ENCODE peak calls at places on chromosomes 4 and X, in five cellular contexts. One of them, this sample, is unnamed.

GRCh38 chr4:129344058-129344457 is 248.1 kb downstream of the C4orf33 start:
- DNase-seq in MM.1S: peak; percentile 60
- DNase-seq in mammary epithelial cell: peak; percentile 40
- DNase-seq in thoracic aorta: no peak
- DNase-seq in cardiac muscle cell: peak; percentile 41
- DNase-seq in this sample: no peak

GRCh38 chrX:149570668-149571067 is 16.6 kb downstream of the MAGEA9B start:
- DNase-seq in MM.1S: no peak
- DNase-seq in mammary epithelial cell: peak; percentile 85
- DNase-seq in thoracic aorta: no peak
- DNase-seq in cardiac muscle cell: no peak
- DNase-seq in this sample: no peak

GRCh38 chr4:119149110-119149509 is 13.5 kb downstream of the MYOZ2 start:
- DNase-seq in MM.1S: no peak
- DNase-seq in mammary epithelial cell: peak; percentile 13
- DNase-seq in thoracic aorta: no peak
- DNase-seq in cardiac muscle cell: no peak
- DNase-seq in this sample: no peak

GRCh38 chrX:107447642-107448041 is 1.8 kb upstream of the FRMPD3 start:
- DNase-seq in MM.1S: no peak
- DNase-seq in mammary epithelial cell: no peak
- DNase-seq in thoracic aorta: no peak
- DNase-seq in cardiac muscle cell: no peak
- DNase-seq in this sample: no peak

GRCh38 chr4:61202100-61202637 is 2.0 kb downstream of the ADGRL3 start:
- DNase-seq in MM.1S: no peak
- DNase-seq in mammary epithelial cell: peak; percentile 43
- DNase-seq in thoracic aorta: no peak
- DNase-seq in cardiac muscle cell: peak; percentile 32
- DNase-seq in this sample: peak; percentile 68

GRCh38 chr4:24091632-24092240 is 201.9 kb upstream of the PPARGC1A start:
- DNase-seq in MM.1S: no peak
- DNase-seq in mammary epithelial cell: no peak
- DNase-seq in thoracic aorta: no peak
- DNase-seq in cardiac muscle cell: no peak
- DNase-seq in this sample: no peak

GRCh38 chr4:149896428-149896827 is 80.8 kb upstream of the IQCM start:
- DNase-seq in MM.1S: no peak
- DNase-seq in mammary epithelial cell: peak; percentile 18
- DNase-seq in thoracic aorta: no peak
- DNase-seq in cardiac muscle cell: peak; percentile 26
- DNase-seq in this sample: no peak

GRCh38 chr4:8817081-8817812 is 54.4 kb downstream of the HMX1 start:
- DNase-seq in MM.1S: no peak
- DNase-seq in mammary epithelial cell: no peak
- DNase-seq in thoracic aorta: no peak
- DNase-seq in cardiac muscle cell: no peak
- DNase-seq in this sample: no peak

GRCh38 chr4:139208404-139208945 is 31.5 kb upstream of the ELF2 start:
- DNase-seq in MM.1S: peak; percentile 93
- DNase-seq in mammary epithelial cell: peak; percentile 80
- DNase-seq in thoracic aorta: no peak
- DNase-seq in cardiac muscle cell: no peak
- DNase-seq in this sample: peak; percentile 59

GRCh38 chrX:48831909-48832291 is 3.5 kb downstream of the PCSK1N start:
- DNase-seq in MM.1S: no peak
- DNase-seq in mammary epithelial cell: no peak
- DNase-seq in thoracic aorta: no peak
- DNase-seq in cardiac muscle cell: no peak
- DNase-seq in this sample: no peak

GRCh38 chrX:30483996-30484395 is 93.6 kb downstream of the TASL start:
- DNase-seq in MM.1S: peak; percentile 21
- DNase-seq in mammary epithelial cell: no peak
- DNase-seq in thoracic aorta: no peak
- DNase-seq in cardiac muscle cell: peak; percentile 15
- DNase-seq in this sample: no peak

GRCh38 chr4:115437739-115438138 is 324.3 kb upstream of the NDST4 start:
- DNase-seq in MM.1S: no peak
- DNase-seq in mammary epithelial cell: no peak
- DNase-seq in thoracic aorta: no peak
- DNase-seq in cardiac muscle cell: no peak
- DNase-seq in this sample: no peak

GRCh38 chrX:145178268-145178667 is 69.0 kb upstream of the SPANXN1 start:
- DNase-seq in MM.1S: no peak
- DNase-seq in mammary epithelial cell: no peak
- DNase-seq in thoracic aorta: no peak
- DNase-seq in cardiac muscle cell: no peak
- DNase-seq in this sample: no peak

GRCh38 chr4:156321203-156321602 is 367.5 kb upstream of the CTSO start:
- DNase-seq in MM.1S: no peak
- DNase-seq in mammary epithelial cell: peak; percentile 93
- DNase-seq in thoracic aorta: no peak
- DNase-seq in cardiac muscle cell: no peak
- DNase-seq in this sample: no peak

GRCh38 chr4:1799364-1799996 is 6.4 kb downstream of the FGFR3 start:
- DNase-seq in MM.1S: no peak
- DNase-seq in mammary epithelial cell: no peak
- DNase-seq in thoracic aorta: no peak
- DNase-seq in cardiac muscle cell: no peak
- DNase-seq in this sample: no peak

GRCh38 chrX:21708116-21708515 is 49.8 kb downstream of the SMPX start:
- DNase-seq in MM.1S: no peak
- DNase-seq in mammary epithelial cell: no peak
- DNase-seq in thoracic aorta: no peak
- DNase-seq in cardiac muscle cell: peak; percentile 18
- DNase-seq in this sample: no peak

GRCh38 chr4:14916554-14917304 is 85.6 kb upstream of the CPEB2 start:
- DNase-seq in MM.1S: no peak
- DNase-seq in mammary epithelial cell: peak; percentile 63
- DNase-seq in thoracic aorta: no peak
- DNase-seq in cardiac muscle cell: no peak
- DNase-seq in this sample: no peak

GRCh38 chrX:72073614-72074013 is 58.1 kb downstream of the RTL5 start:
- DNase-seq in MM.1S: no peak
- DNase-seq in mammary epithelial cell: no peak
- DNase-seq in thoracic aorta: no peak
- DNase-seq in cardiac muscle cell: no peak
- DNase-seq in this sample: no peak

GRCh38 chrX:65532016-65532415 is 2.6 kb downstream of the LAS1L start:
- DNase-seq in MM.1S: no peak
- DNase-seq in mammary epithelial cell: no peak
- DNase-seq in thoracic aorta: no peak
- DNase-seq in cardiac muscle cell: no peak
- DNase-seq in this sample: no peak

GRCh38 chrX:54496936-54497335 is 902 bp upstream of the FGD1 start:
- DNase-seq in MM.1S: no peak
- DNase-seq in mammary epithelial cell: no peak
- DNase-seq in thoracic aorta: no peak
- DNase-seq in cardiac muscle cell: no peak
- DNase-seq in this sample: no peak

GRCh38 chr4:88985088-88985779 is 71.8 kb downstream of the FAM13A start:
- DNase-seq in MM.1S: no peak
- DNase-seq in mammary epithelial cell: peak; percentile 43
- DNase-seq in thoracic aorta: no peak
- DNase-seq in cardiac muscle cell: no peak
- DNase-seq in this sample: no peak

GRCh38 chrX:115452256-115452655 is 108.7 kb upstream of the PLS3 start:
- DNase-seq in MM.1S: no peak
- DNase-seq in mammary epithelial cell: peak; percentile 22
- DNase-seq in thoracic aorta: no peak
- DNase-seq in cardiac muscle cell: no peak
- DNase-seq in this sample: no peak

GRCh38 chr4:13980317-13980716 is 352.8 kb upstream of the BOD1L1 start:
- DNase-seq in MM.1S: no peak
- DNase-seq in mammary epithelial cell: peak; percentile 94
- DNase-seq in thoracic aorta: no peak
- DNase-seq in cardiac muscle cell: no peak
- DNase-seq in this sample: no peak

GRCh38 chrX:151985955-151986354 is 11.5 kb upstream of the GABRE start:
- DNase-seq in MM.1S: no peak
- DNase-seq in mammary epithelial cell: peak; percentile 37
- DNase-seq in thoracic aorta: no peak
- DNase-seq in cardiac muscle cell: no peak
- DNase-seq in this sample: peak; percentile 64

GRCh38 chr4:73897380-73898136 is 28.4 kb downstream of the CXCL1 start:
- DNase-seq in MM.1S: no peak
- DNase-seq in mammary epithelial cell: peak; percentile 71
- DNase-seq in thoracic aorta: no peak
- DNase-seq in cardiac muscle cell: no peak
- DNase-seq in this sample: no peak

GRCh38 chr4:29278580-29278979 is 1441.6 kb upstream of the PCDH7 start:
- DNase-seq in MM.1S: no peak
- DNase-seq in mammary epithelial cell: peak; percentile 17
- DNase-seq in thoracic aorta: no peak
- DNase-seq in cardiac muscle cell: no peak
- DNase-seq in this sample: no peak

GRCh38 chrX:110282922-110283321 is 35.0 kb downstream of the AMMECR1 start:
- DNase-seq in MM.1S: no peak
- DNase-seq in mammary epithelial cell: no peak
- DNase-seq in thoracic aorta: no peak
- DNase-seq in cardiac muscle cell: no peak
- DNase-seq in this sample: no peak

GRCh38 chrX:110284159-110284558 is 33.7 kb downstream of the AMMECR1 start:
- DNase-seq in MM.1S: no peak
- DNase-seq in mammary epithelial cell: peak; percentile 79
- DNase-seq in thoracic aorta: no peak
- DNase-seq in cardiac muscle cell: no peak
- DNase-seq in this sample: no peak

GRCh38 chrX:110286126-110286525 is 31.8 kb downstream of the AMMECR1 start:
- DNase-seq in MM.1S: no peak
- DNase-seq in mammary epithelial cell: peak; percentile 83
- DNase-seq in thoracic aorta: no peak
- DNase-seq in cardiac muscle cell: no peak
- DNase-seq in this sample: no peak

GRCh38 chrX:110287605-110288004 is 30.3 kb downstream of the AMMECR1 start:
- DNase-seq in MM.1S: no peak
- DNase-seq in mammary epithelial cell: no peak
- DNase-seq in thoracic aorta: no peak
- DNase-seq in cardiac muscle cell: no peak
- DNase-seq in this sample: no peak
- H3K4me1 ChIP-seq in MM.1S: no peaks in the 10 kb centered on the region
- H3K4me1 ChIP-seq in mammary epithelial cell: peaks cover 17% of the 10 kb centered on the region
- H3K4me1 ChIP-seq in thoracic aorta: no peaks in the 10 kb centered on the region
- H3K4me1 ChIP-seq in cardiac muscle cell: no peaks in the 10 kb centered on the region
- H3K4me1 ChIP-seq in this sample: no peaks in the 10 kb centered on the region

DNA sequence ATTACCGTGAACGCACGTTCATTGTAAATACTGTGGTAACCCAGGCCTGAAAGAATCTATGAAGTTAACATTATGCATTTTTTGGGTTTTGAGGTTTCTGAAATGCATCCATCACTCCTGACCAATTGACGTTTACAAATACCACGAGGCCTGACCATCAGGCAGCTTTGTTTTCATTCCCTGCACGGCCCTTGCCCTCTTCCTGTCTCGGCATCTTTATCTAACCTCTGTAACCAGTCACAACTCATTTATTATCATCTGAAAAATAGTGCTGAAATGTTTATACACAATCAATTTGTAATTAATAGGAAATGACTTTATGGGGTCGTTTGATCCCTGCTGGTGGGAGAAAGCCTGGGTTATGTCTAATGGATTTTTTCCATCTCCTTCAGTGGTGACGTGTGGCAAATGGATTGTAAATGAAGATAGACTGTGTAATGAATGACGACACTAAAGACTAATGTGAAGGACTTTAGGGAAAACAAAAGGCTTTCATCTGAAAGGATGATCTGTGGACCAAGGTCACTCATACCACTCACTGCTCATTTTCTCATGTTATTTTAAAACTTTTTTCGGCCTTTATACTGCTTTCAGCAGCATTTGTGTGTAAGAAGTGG is 102.7 kb upstream of the SORBS2 start:
- DNase-seq in MM.1S: no peak
- DNase-seq in mammary epithelial cell: no peak
- DNase-seq in thoracic aorta: no peak
- DNase-seq in cardiac muscle cell: no peak
- DNase-seq in this sample: no peak
- H3K4me1 ChIP-seq in MM.1S: no peaks in the 10 kb centered on the region
- H3K4me1 ChIP-seq in mammary epithelial cell: no peaks in the 10 kb centered on the region
- H3K4me1 ChIP-seq in thoracic aorta: no peaks in the 10 kb centered on the region
- H3K4me1 ChIP-seq in cardiac muscle cell: peaks cover 18% of the 10 kb centered on the region
- H3K4me1 ChIP-seq in this sample: no peaks in the 10 kb centered on the region

DNA sequence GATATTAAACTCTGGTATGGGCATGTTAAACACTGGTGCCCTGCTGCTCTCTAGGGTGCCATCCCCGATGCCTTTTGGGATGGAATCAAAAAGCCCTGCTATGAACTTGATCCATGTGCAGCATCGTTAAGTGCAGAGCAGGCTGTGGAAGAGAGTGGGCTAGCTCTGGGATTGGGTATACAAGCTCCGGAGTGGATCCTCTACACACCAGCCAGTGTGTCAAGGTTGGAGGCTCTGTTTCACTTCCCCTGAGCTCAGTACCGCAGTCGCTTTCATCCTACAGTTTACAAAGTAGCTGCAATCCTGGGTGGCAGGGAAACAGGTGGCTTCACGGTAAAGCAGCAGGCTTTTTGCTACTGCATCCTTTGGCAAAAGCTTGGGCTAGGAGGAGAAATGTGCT is 108.2 kb upstream of the SLC4A4 start:
- DNase-seq in MM.1S: peak; percentile 34
- DNase-seq in mammary epithelial cell: no peak
- DNase-seq in thoracic aorta: no peak
- DNase-seq in cardiac muscle cell: no peak
- DNase-seq in this sample: no peak
- H3K4me1 ChIP-seq in MM.1S: peaks cover 6% of the 10 kb centered on the region
- H3K4me1 ChIP-seq in mammary epithelial cell: no peaks in the 10 kb centered on the region
- H3K4me1 ChIP-seq in thoracic aorta: peaks cover 26% of the 10 kb centered on the region
- H3K4me1 ChIP-seq in cardiac muscle cell: peaks cover 28% of the 10 kb centered on the region
- H3K4me1 ChIP-seq in this sample: peaks cover 22% of the 10 kb centered on the region

GRCh38 chrX:154094833-154095232 is 2.7 kb downstream of the MECP2 start:
- DNase-seq in MM.1S: no peak
- DNase-seq in mammary epithelial cell: no peak
- DNase-seq in thoracic aorta: no peak
- DNase-seq in cardiac muscle cell: no peak
- DNase-seq in this sample: no peak

GRCh38 chrX:154093965-154094364 is 3.6 kb downstream of the MECP2 start:
- DNase-seq in MM.1S: no peak
- DNase-seq in mammary epithelial cell: no peak
- DNase-seq in thoracic aorta: no peak
- DNase-seq in cardiac muscle cell: no peak
- DNase-seq in this sample: no peak

GRCh38 chrX:154091678-154092077 is 5.8 kb downstream of the MECP2 start:
- DNase-seq in MM.1S: no peak
- DNase-seq in mammary epithelial cell: no peak
- DNase-seq in thoracic aorta: no peak
- DNase-seq in cardiac muscle cell: peak; percentile 14
- DNase-seq in this sample: no peak

GRCh38 chrX:154090731-154091130 is 6.8 kb downstream of the MECP2 start:
- DNase-seq in MM.1S: no peak
- DNase-seq in mammary epithelial cell: no peak
- DNase-seq in thoracic aorta: no peak
- DNase-seq in cardiac muscle cell: no peak
- DNase-seq in this sample: no peak

DNA sequence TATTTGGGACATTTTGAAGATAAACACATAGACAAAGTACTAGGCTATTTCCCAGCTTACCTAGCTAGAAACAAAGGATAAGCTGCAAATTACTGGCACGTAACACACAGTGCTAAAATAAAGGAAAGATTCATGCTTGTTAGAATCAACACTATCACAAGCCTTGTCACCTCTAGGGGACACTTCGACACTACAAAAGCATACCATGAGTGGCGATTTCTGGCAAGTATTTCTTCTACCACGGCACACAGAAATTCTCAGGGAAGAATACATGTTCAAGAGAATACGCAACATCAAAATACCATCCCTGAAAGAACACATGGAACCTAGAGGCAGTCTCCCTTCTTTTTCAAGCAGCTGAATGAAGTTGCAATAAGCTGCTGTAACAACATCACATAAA is 5.1 kb downstream of the MECP2 start:
- DNase-seq in MM.1S: no peak
- DNase-seq in mammary epithelial cell: no peak
- DNase-seq in thoracic aorta: no peak
- DNase-seq in cardiac muscle cell: no peak
- DNase-seq in this sample: no peak
- H3K4me1 ChIP-seq in MM.1S: peaks cover 9% of the 10 kb centered on the region
- H3K4me1 ChIP-seq in mammary epithelial cell: peaks cover 6% of the 10 kb centered on the region
- H3K4me1 ChIP-seq in thoracic aorta: peaks cover 57% of the 10 kb centered on the region
- H3K4me1 ChIP-seq in cardiac muscle cell: peaks cover 15% of the 10 kb centered on the region
- H3K4me1 ChIP-seq in this sample: peaks cover 16% of the 10 kb centered on the region